ENCODE peak calls at places on chromosomes 6 and 20, in five cellular contexts. Y is GM12878, X is IMR-90, P is HepG2, C is K562. D is an unnamed sample.

GRCh38 chr6:2697291-2697690 is 53.4 kb downstream of the MYLK4 start:
- DNase-seq in C (no peak), P (no peak), X (no peak), Y (no peak), D (no peak)

GRCh38 chr6:140252099-140252498 is 877.7 kb upstream of the CITED2 start:
- DNase-seq in C (no peak), P (no peak), X (peak), Y (no peak), D (no peak)

GRCh38 chr6:159720708-159721107 is 6.6 kb upstream of the WTAP start:
- DNase-seq in P (peak), Y (no peak), X (no peak), C (peak), D (peak)

GRCh38 chr20:57381596-57382503 is 9.3 kb upstream of the RBM38 start:
- DNase-seq in X (peak), C (peak), P (peak), Y (no peak), D (peak)

GRCh38 chr6:88586371-88587157 is 376.9 kb downstream of the RNGTT start:
- DNase-seq in X (no peak), Y (no peak), P (no peak), C (no peak), D (no peak)

GRCh38 chr6:11392778-11393507 is 144.6 kb upstream of the TMEM170B start:
- DNase-seq in X (no peak), P (peak), C (no peak), Y (no peak), D (peak)

GRCh38 chr6:134936476-134936875 is 13.4 kb downstream of the ALDH8A1 start:
- DNase-seq in Y (no peak), X (no peak), C (no peak), P (no peak), D (no peak)

GRCh38 chr6:169701953-169702639 is at the start of the genes C6orf120 and WDR27:
- DNase-seq in X (peak), Y (peak), C (peak), P (peak), D (peak)

GRCh38 chr20:31833130-31833930 is 12.1 kb downstream of the FOXS1 start:
- DNase-seq in P (peak), Y (no peak), X (peak), C (peak), D (peak)

GRCh38 chr20:9015984-9016324 is 52.9 kb upstream of the PLCB4 start:
- DNase-seq in P (no peak), Y (no peak), X (peak), C (no peak), D (no peak)

GRCh38 chr6:139375239-139376053 is 998 bp upstream of the CITED2 start:
- DNase-seq in C (peak), X (peak), P (peak), Y (peak), D (peak)

GRCh38 chr20:51930775-51931174 is 128.5 kb upstream of the SALL4 start:
- DNase-seq in X (peak), Y (no peak), P (no peak), C (no peak), D (no peak)

GRCh38 chr6:1842334-1842733 is 232.6 kb downstream of the FOXC1 start:
- DNase-seq in X (no peak), P (no peak), C (no peak), Y (no peak), D (no peak)

GRCh38 chr6:132959927-132960326 is 145.6 kb downstream of the RPS12 start:
- DNase-seq in X (no peak), P (no peak), Y (no peak), C (no peak), D (no peak)

GRCh38 chr20:20546402-20546801 is 166.0 kb downstream of the RALGAPA2 start:
- DNase-seq in X (no peak), P (no peak), Y (no peak), C (no peak), D (no peak)

GRCh38 chr6:123529843-123530242 is 106.9 kb downstream of the TRDN start:
- DNase-seq in C (peak), Y (no peak), X (no peak), P (no peak), D (no peak)

GRCh38 chr6:123829302-123829953 is 25.8 kb downstream of the NKAIN2 start:
- DNase-seq in C (no peak), Y (no peak), X (peak), P (no peak), D (no peak)

GRCh38 chr6:149896491-149896890 is 1.4 kb downstream of the RAET1E start:
- DNase-seq in Y (no peak), P (no peak), X (peak), C (no peak), D (no peak)

GRCh38 chr20:32761831-32762753 is at the start of gene DNMT3B:
- DNase-seq in C (peak), P (peak), X (peak), Y (no peak), D (peak)

GRCh38 chr20:61549865-61550264 is 297.8 kb downstream of the CDH4 start:
- DNase-seq in P (no peak), C (no peak), Y (no peak), X (no peak), D (no peak)

GRCh38 chr6:85416049-85416448 is 33.8 kb upstream of the NT5E start:
- DNase-seq in X (peak), Y (no peak), C (no peak), P (no peak), D (no peak)

GRCh38 chr6:119032428-119032827 is 46.0 kb downstream of the FAM184A start:
- DNase-seq in Y (no peak), C (no peak), P (no peak), X (no peak), D (no peak)

GRCh38 chr20:44497761-44498160 is 22.1 kb downstream of the TTPAL start:
- DNase-seq in P (no peak), C (no peak), X (no peak), Y (no peak), D (no peak)

GRCh38 chr6:41657131-41658094 is 19.1 kb downstream of the MDFI start:
- DNase-seq in P (peak), X (no peak), C (no peak), Y (no peak), D (no peak)

GRCh38 chr6:235763-236360 is 56.4 kb upstream of the DUSP22 start:
- DNase-seq in C (no peak), Y (peak), P (peak), X (peak), D (no peak)

GRCh38 chr20:37336369-37337207 is 9.4 kb upstream of the SRC start:
- DNase-seq in X (peak), Y (peak), P (no peak), C (peak), D (peak)

GRCh38 chr20:10217517-10218410 is 866 bp upstream of the SNAP25 start:
- DNase-seq in X (peak), P (no peak), Y (no peak), C (no peak), D (peak)
- TF ChIP-seq MXI1 in X (no peak), P (no peak), Y (no peak), C (no peak), D (peak)

GRCh38 chr20:34074101-34074760 is 37.8 kb downstream of the EIF2S2 start:
- DNase-seq in X (peak), P (no peak), C (no peak), Y (no peak), D (no peak)
- TF ChIP-seq MXI1 in X (no peak), P (no peak), C (no peak), Y (no peak), D (no peak)

GRCh38 chr6:50147371-50147770 is 97.6 kb upstream of the DEFB112 start:
- DNase-seq in C (no peak), P (no peak), Y (no peak), X (peak), D (no peak)

GRCh38 chr6:50141100-50141499 is 91.4 kb upstream of the DEFB112 start:
- DNase-seq in Y (no peak), X (no peak), C (no peak), P (no peak), D (no peak)

GRCh38 chr6:50143011-50143719 is 93.4 kb upstream of the DEFB112 start:
- DNase-seq in X (peak), Y (no peak), C (no peak), P (no peak), D (no peak)

GRCh38 chr6:50145125-50145524 is 95.4 kb upstream of the DEFB112 start:
- DNase-seq in Y (no peak), C (peak), P (peak), X (peak), D (peak)
- TF ChIP-seq MXI1 in Y (no peak), C (no peak), P (no peak), X (no peak), D (no peak)

DNA sequence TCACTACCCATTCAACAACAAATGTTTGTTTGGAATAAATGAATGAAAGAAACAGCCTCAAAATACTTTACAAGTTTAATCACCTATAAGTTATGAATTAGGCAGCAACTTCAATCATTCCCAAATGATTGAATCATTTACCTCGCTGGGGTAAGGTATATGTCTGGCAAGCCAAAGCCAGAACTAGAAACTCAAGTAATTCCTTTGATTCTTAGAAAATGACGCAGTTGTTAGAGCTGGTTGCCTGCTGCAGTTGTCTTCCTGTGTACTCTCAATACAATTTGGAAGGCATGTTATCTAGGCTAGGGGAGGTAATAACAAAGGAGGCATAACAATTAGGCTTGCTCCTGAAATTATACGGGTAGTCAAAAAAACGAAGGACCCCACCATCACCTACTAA is 160.6 kb downstream of the ATXN1 start:
- DNase-seq in P (no peak), X (no peak), Y (no peak), C (no peak), D (no peak)
- TF ChIP-seq MXI1 in P (no peak), X (no peak), Y (no peak), C (no peak), D (no peak)